ENCODE peak calls at places on chromosomes 12 and 14, in ten cellular contexts. One of them, this sample, is unnamed.

GRCh38 chr12:63010698-63011097 is 75.7 kb upstream of the PPM1H start:
- DNase-seq in amygdala: no peak
- DNase-seq in endothelial cell: no peak
- DNase-seq in mesendoderm: no peak
- DNase-seq in fibroblast of mammary gland: no peak
- DNase-seq in T-helper 17 cell: no peak
- DNase-seq in activated T-cell treated with anti-CD3 and anti-CD28 coated beads for 1 hour: no peak
- DNase-seq in astrocyte of the spinal cord: no peak
- DNase-seq in foreskin keratinocyte: no peak
- DNase-seq in activated CD4-positive, alpha-beta T cell treated with anti-CD3 and anti-CD28 coated beads, Interleukin-2, amount 50 U/mL, for 4 hours: no peak
- DNase-seq in this sample: no peak

GRCh38 chr12:127342861-127343260 is 924.1 kb upstream of the TMEM132C start:
- DNase-seq in foreskin keratinocyte: no peak
- DNase-seq in astrocyte of the spinal cord: peak
- DNase-seq in activated T-cell treated with anti-CD3 and anti-CD28 coated beads for 1 hour: no peak
- DNase-seq in amygdala: no peak
- DNase-seq in fibroblast of mammary gland: peak
- DNase-seq in endothelial cell: no peak
- DNase-seq in mesendoderm: no peak
- DNase-seq in activated CD4-positive, alpha-beta T cell treated with anti-CD3 and anti-CD28 coated beads, Interleukin-2, amount 50 U/mL, for 4 hours: no peak
- DNase-seq in T-helper 17 cell: no peak
- DNase-seq in this sample: no peak

GRCh38 chr12:92021665-92022033 is 124.0 kb downstream of the BTG1 start:
- DNase-seq in activated CD4-positive, alpha-beta T cell treated with anti-CD3 and anti-CD28 coated beads, Interleukin-2, amount 50 U/mL, for 4 hours: no peak
- DNase-seq in fibroblast of mammary gland: no peak
- DNase-seq in foreskin keratinocyte: no peak
- DNase-seq in mesendoderm: peak
- DNase-seq in amygdala: no peak
- DNase-seq in activated T-cell treated with anti-CD3 and anti-CD28 coated beads for 1 hour: no peak
- DNase-seq in astrocyte of the spinal cord: no peak
- DNase-seq in T-helper 17 cell: no peak
- DNase-seq in endothelial cell: no peak
- DNase-seq in this sample: no peak

GRCh38 chr14:95562892-95563685 is 28.2 kb downstream of the GLRX5 start:
- DNase-seq in activated T-cell treated with anti-CD3 and anti-CD28 coated beads for 1 hour: no peak
- DNase-seq in activated CD4-positive, alpha-beta T cell treated with anti-CD3 and anti-CD28 coated beads, Interleukin-2, amount 50 U/mL, for 4 hours: no peak
- DNase-seq in mesendoderm: no peak
- DNase-seq in fibroblast of mammary gland: peak
- DNase-seq in astrocyte of the spinal cord: peak
- DNase-seq in endothelial cell: no peak
- DNase-seq in amygdala: no peak
- DNase-seq in foreskin keratinocyte: no peak
- DNase-seq in T-helper 17 cell: no peak
- DNase-seq in this sample: peak

GRCh38 chr14:104206281-104206904 is 68.0 kb downstream of the KIF26A start:
- DNase-seq in foreskin keratinocyte: no peak
- DNase-seq in activated CD4-positive, alpha-beta T cell treated with anti-CD3 and anti-CD28 coated beads, Interleukin-2, amount 50 U/mL, for 4 hours: no peak
- DNase-seq in fibroblast of mammary gland: no peak
- DNase-seq in amygdala: no peak
- DNase-seq in T-helper 17 cell: no peak
- DNase-seq in mesendoderm: peak
- DNase-seq in astrocyte of the spinal cord: no peak
- DNase-seq in activated T-cell treated with anti-CD3 and anti-CD28 coated beads for 1 hour: no peak
- DNase-seq in endothelial cell: no peak
- DNase-seq in this sample: no peak

GRCh38 chr12:18146375-18146774 is 56.4 kb upstream of the RERGL start:
- DNase-seq in fibroblast of mammary gland: peak
- DNase-seq in activated T-cell treated with anti-CD3 and anti-CD28 coated beads for 1 hour: no peak
- DNase-seq in endothelial cell: no peak
- DNase-seq in T-helper 17 cell: no peak
- DNase-seq in foreskin keratinocyte: no peak
- DNase-seq in activated CD4-positive, alpha-beta T cell treated with anti-CD3 and anti-CD28 coated beads, Interleukin-2, amount 50 U/mL, for 4 hours: no peak
- DNase-seq in mesendoderm: no peak
- DNase-seq in astrocyte of the spinal cord: no peak
- DNase-seq in amygdala: no peak
- DNase-seq in this sample: no peak

GRCh38 chr14:21320913-21321312 is 41.0 kb downstream of the RPGRIP1 start:
- DNase-seq in amygdala: no peak
- DNase-seq in astrocyte of the spinal cord: no peak
- DNase-seq in activated CD4-positive, alpha-beta T cell treated with anti-CD3 and anti-CD28 coated beads, Interleukin-2, amount 50 U/mL, for 4 hours: no peak
- DNase-seq in activated T-cell treated with anti-CD3 and anti-CD28 coated beads for 1 hour: no peak
- DNase-seq in fibroblast of mammary gland: no peak
- DNase-seq in mesendoderm: no peak
- DNase-seq in endothelial cell: no peak
- DNase-seq in T-helper 17 cell: no peak
- DNase-seq in foreskin keratinocyte: no peak
- DNase-seq in this sample: no peak

GRCh38 chr12:131912526-131913274 is 16.4 kb upstream of the PUS1 start:
- DNase-seq in foreskin keratinocyte: no peak
- DNase-seq in fibroblast of mammary gland: peak
- DNase-seq in amygdala: peak
- DNase-seq in endothelial cell: no peak
- DNase-seq in T-helper 17 cell: no peak
- DNase-seq in mesendoderm: peak
- DNase-seq in activated CD4-positive, alpha-beta T cell treated with anti-CD3 and anti-CD28 coated beads, Interleukin-2, amount 50 U/mL, for 4 hours: no peak
- DNase-seq in astrocyte of the spinal cord: peak
- DNase-seq in activated T-cell treated with anti-CD3 and anti-CD28 coated beads for 1 hour: no peak
- DNase-seq in this sample: no peak

GRCh38 chr14:105748204-105748578 is 221.8 kb downstream of the TMEM121 start:
- DNase-seq in endothelial cell: no peak
- DNase-seq in activated CD4-positive, alpha-beta T cell treated with anti-CD3 and anti-CD28 coated beads, Interleukin-2, amount 50 U/mL, for 4 hours: no peak
- DNase-seq in astrocyte of the spinal cord: no peak
- DNase-seq in activated T-cell treated with anti-CD3 and anti-CD28 coated beads for 1 hour: no peak
- DNase-seq in mesendoderm: no peak
- DNase-seq in T-helper 17 cell: no peak
- DNase-seq in fibroblast of mammary gland: no peak
- DNase-seq in foreskin keratinocyte: peak
- DNase-seq in amygdala: peak
- DNase-seq in this sample: no peak

GRCh38 chr12:10717410-10717809 is 5.7 kb downstream of the YBX3 start:
- DNase-seq in foreskin keratinocyte: peak
- DNase-seq in astrocyte of the spinal cord: peak
- DNase-seq in amygdala: no peak
- DNase-seq in mesendoderm: peak
- DNase-seq in fibroblast of mammary gland: peak
- DNase-seq in T-helper 17 cell: no peak
- DNase-seq in activated CD4-positive, alpha-beta T cell treated with anti-CD3 and anti-CD28 coated beads, Interleukin-2, amount 50 U/mL, for 4 hours: no peak
- DNase-seq in endothelial cell: peak
- DNase-seq in activated T-cell treated with anti-CD3 and anti-CD28 coated beads for 1 hour: no peak
- DNase-seq in this sample: no peak

GRCh38 chr12:40819427-40820108 is 127.3 kb downstream of the CNTN1 start:
- DNase-seq in astrocyte of the spinal cord: no peak
- DNase-seq in mesendoderm: peak
- DNase-seq in activated T-cell treated with anti-CD3 and anti-CD28 coated beads for 1 hour: no peak
- DNase-seq in T-helper 17 cell: no peak
- DNase-seq in endothelial cell: peak
- DNase-seq in activated CD4-positive, alpha-beta T cell treated with anti-CD3 and anti-CD28 coated beads, Interleukin-2, amount 50 U/mL, for 4 hours: no peak
- DNase-seq in amygdala: peak
- DNase-seq in foreskin keratinocyte: peak
- DNase-seq in fibroblast of mammary gland: no peak
- DNase-seq in this sample: no peak

GRCh38 chr12:43289412-43289811 is 262.6 kb downstream of the ADAMTS20 start:
- DNase-seq in activated T-cell treated with anti-CD3 and anti-CD28 coated beads for 1 hour: no peak
- DNase-seq in endothelial cell: no peak
- DNase-seq in activated CD4-positive, alpha-beta T cell treated with anti-CD3 and anti-CD28 coated beads, Interleukin-2, amount 50 U/mL, for 4 hours: no peak
- DNase-seq in amygdala: no peak
- DNase-seq in mesendoderm: no peak
- DNase-seq in T-helper 17 cell: no peak
- DNase-seq in fibroblast of mammary gland: peak
- DNase-seq in astrocyte of the spinal cord: no peak
- DNase-seq in foreskin keratinocyte: no peak
- DNase-seq in this sample: no peak

GRCh38 chr14:92382677-92383076 is 59.7 kb downstream of the SLC24A4 start:
- DNase-seq in activated CD4-positive, alpha-beta T cell treated with anti-CD3 and anti-CD28 coated beads, Interleukin-2, amount 50 U/mL, for 4 hours: no peak
- DNase-seq in mesendoderm: no peak
- DNase-seq in activated T-cell treated with anti-CD3 and anti-CD28 coated beads for 1 hour: no peak
- DNase-seq in fibroblast of mammary gland: no peak
- DNase-seq in astrocyte of the spinal cord: no peak
- DNase-seq in T-helper 17 cell: no peak
- DNase-seq in endothelial cell: no peak
- DNase-seq in foreskin keratinocyte: no peak
- DNase-seq in amygdala: no peak
- DNase-seq in this sample: no peak

GRCh38 chr14:95394981-95395737 is 75.5 kb upstream of the CLMN start:
- DNase-seq in activated T-cell treated with anti-CD3 and anti-CD28 coated beads for 1 hour: no peak
- DNase-seq in foreskin keratinocyte: peak
- DNase-seq in endothelial cell: no peak
- DNase-seq in T-helper 17 cell: no peak
- DNase-seq in astrocyte of the spinal cord: no peak
- DNase-seq in amygdala: no peak
- DNase-seq in activated CD4-positive, alpha-beta T cell treated with anti-CD3 and anti-CD28 coated beads, Interleukin-2, amount 50 U/mL, for 4 hours: no peak
- DNase-seq in fibroblast of mammary gland: peak
- DNase-seq in mesendoderm: no peak
- DNase-seq in this sample: peak

GRCh38 chr12:96617178-96617577 is 127.8 kb downstream of the CFAP54 start:
- DNase-seq in astrocyte of the spinal cord: no peak
- DNase-seq in amygdala: no peak
- DNase-seq in mesendoderm: peak
- DNase-seq in foreskin keratinocyte: no peak
- DNase-seq in endothelial cell: no peak
- DNase-seq in fibroblast of mammary gland: no peak
- DNase-seq in T-helper 17 cell: no peak
- DNase-seq in activated T-cell treated with anti-CD3 and anti-CD28 coated beads for 1 hour: no peak
- DNase-seq in activated CD4-positive, alpha-beta T cell treated with anti-CD3 and anti-CD28 coated beads, Interleukin-2, amount 50 U/mL, for 4 hours: no peak
- DNase-seq in this sample: peak

GRCh38 chr12:20822415-20822814 is 11.9 kb downstream of the SLCO1B3 start:
- DNase-seq in T-helper 17 cell: no peak
- DNase-seq in activated T-cell treated with anti-CD3 and anti-CD28 coated beads for 1 hour: no peak
- DNase-seq in fibroblast of mammary gland: no peak
- DNase-seq in endothelial cell: no peak
- DNase-seq in foreskin keratinocyte: no peak
- DNase-seq in activated CD4-positive, alpha-beta T cell treated with anti-CD3 and anti-CD28 coated beads, Interleukin-2, amount 50 U/mL, for 4 hours: no peak
- DNase-seq in mesendoderm: no peak
- DNase-seq in astrocyte of the spinal cord: no peak
- DNase-seq in amygdala: no peak
- DNase-seq in this sample: no peak

GRCh38 chr12:122984612-122985358 is 4.3 kb downstream of the ARL6IP4 start:
- DNase-seq in activated T-cell treated with anti-CD3 and anti-CD28 coated beads for 1 hour: no peak
- DNase-seq in activated CD4-positive, alpha-beta T cell treated with anti-CD3 and anti-CD28 coated beads, Interleukin-2, amount 50 U/mL, for 4 hours: no peak
- DNase-seq in amygdala: peak
- DNase-seq in fibroblast of mammary gland: peak
- DNase-seq in mesendoderm: no peak
- DNase-seq in astrocyte of the spinal cord: no peak
- DNase-seq in foreskin keratinocyte: no peak
- DNase-seq in endothelial cell: no peak
- DNase-seq in T-helper 17 cell: no peak
- DNase-seq in this sample: no peak

GRCh38 chr12:115752151-115752550 is 525.3 kb downstream of the MED13L start:
- DNase-seq in T-helper 17 cell: no peak
- DNase-seq in foreskin keratinocyte: no peak
- DNase-seq in fibroblast of mammary gland: peak
- DNase-seq in amygdala: no peak
- DNase-seq in mesendoderm: no peak
- DNase-seq in astrocyte of the spinal cord: peak
- DNase-seq in endothelial cell: no peak
- DNase-seq in activated T-cell treated with anti-CD3 and anti-CD28 coated beads for 1 hour: no peak
- DNase-seq in activated CD4-positive, alpha-beta T cell treated with anti-CD3 and anti-CD28 coated beads, Interleukin-2, amount 50 U/mL, for 4 hours: no peak
- DNase-seq in this sample: no peak

GRCh38 chr12:110916295-110916875 is 4.0 kb downstream of the MYL2 start:
- DNase-seq in endothelial cell: no peak
- DNase-seq in foreskin keratinocyte: peak
- DNase-seq in amygdala: no peak
- DNase-seq in activated CD4-positive, alpha-beta T cell treated with anti-CD3 and anti-CD28 coated beads, Interleukin-2, amount 50 U/mL, for 4 hours: no peak
- DNase-seq in mesendoderm: no peak
- DNase-seq in fibroblast of mammary gland: peak
- DNase-seq in astrocyte of the spinal cord: no peak
- DNase-seq in activated T-cell treated with anti-CD3 and anti-CD28 coated beads for 1 hour: no peak
- DNase-seq in T-helper 17 cell: no peak
- DNase-seq in this sample: no peak